ENCODE peak calls at places on chromosomes 2 and 18, in five cellular contexts. I, O, K, L and E are unnamed samples.

GRCh38 chr2:102057502-102058292 is 65.9 kb downstream of the IL1R2 start:
- DNase-seq in O (no peak), I (no peak), L (no peak), K (no peak), E (no peak)

GRCh38 chr18:59909289-59910036 is 9.7 kb downstream of the PMAIP1 start:
- DNase-seq in I (no peak), K (peak), L (no peak), O (no peak), E (no peak)

GRCh38 chr18:48330016-48330991 is 78.9 kb downstream of the ZBTB7C start:
- DNase-seq in L (no peak), I (no peak), K (peak), O (no peak), E (no peak)

GRCh38 chr2:167480986-167481309 is 592.7 kb downstream of the XIRP2 start:
- DNase-seq in O (no peak), I (no peak), K (peak), L (no peak), E (no peak)

GRCh38 chr2:82675186-82675585 is 1783.9 kb downstream of the SUCLG1 start:
- DNase-seq in O (no peak), K (peak), L (no peak), I (no peak), E (no peak)

GRCh38 chr2:205723174-205723573 is 40.9 kb downstream of the NRP2 start:
- DNase-seq in K (no peak), L (no peak), O (no peak), I (no peak), E (no peak)

GRCh38 chr2:187956906-187957534 is 334.7 kb upstream of the GULP1 start:
- DNase-seq in K (no peak), O (no peak), L (no peak), I (no peak), E (peak)

GRCh38 chr2:239227111-239227581 is 173.7 kb downstream of the HDAC4 start:
- DNase-seq in K (no peak), O (no peak), L (no peak), I (no peak), E (no peak)

GRCh38 chr2:110946892-110947291 is 173.8 kb upstream of the BCL2L11 start:
- DNase-seq in O (no peak), K (no peak), L (no peak), I (no peak), E (no peak)

GRCh38 chr2:225282858-225283693 is 116.4 kb upstream of the NYAP2 start:
- DNase-seq in K (peak), I (peak), L (peak), O (peak), E (no peak)

GRCh38 chr2:111898703-111899514 is 502 bp downstream of the MERTK start:
- DNase-seq in O (no peak), K (peak), I (no peak), L (peak), E (no peak)

GRCh38 chr2:157572725-157573124 is 55.9 kb downstream of the ACVR1C start:
- DNase-seq in L (no peak), O (no peak), K (no peak), I (no peak), E (peak)

GRCh38 chr2:168978461-168978861 is 52.7 kb downstream of the ABCB11 start:
- DNase-seq in I (no peak), L (no peak), O (no peak), K (no peak), E (no peak)

DNA sequence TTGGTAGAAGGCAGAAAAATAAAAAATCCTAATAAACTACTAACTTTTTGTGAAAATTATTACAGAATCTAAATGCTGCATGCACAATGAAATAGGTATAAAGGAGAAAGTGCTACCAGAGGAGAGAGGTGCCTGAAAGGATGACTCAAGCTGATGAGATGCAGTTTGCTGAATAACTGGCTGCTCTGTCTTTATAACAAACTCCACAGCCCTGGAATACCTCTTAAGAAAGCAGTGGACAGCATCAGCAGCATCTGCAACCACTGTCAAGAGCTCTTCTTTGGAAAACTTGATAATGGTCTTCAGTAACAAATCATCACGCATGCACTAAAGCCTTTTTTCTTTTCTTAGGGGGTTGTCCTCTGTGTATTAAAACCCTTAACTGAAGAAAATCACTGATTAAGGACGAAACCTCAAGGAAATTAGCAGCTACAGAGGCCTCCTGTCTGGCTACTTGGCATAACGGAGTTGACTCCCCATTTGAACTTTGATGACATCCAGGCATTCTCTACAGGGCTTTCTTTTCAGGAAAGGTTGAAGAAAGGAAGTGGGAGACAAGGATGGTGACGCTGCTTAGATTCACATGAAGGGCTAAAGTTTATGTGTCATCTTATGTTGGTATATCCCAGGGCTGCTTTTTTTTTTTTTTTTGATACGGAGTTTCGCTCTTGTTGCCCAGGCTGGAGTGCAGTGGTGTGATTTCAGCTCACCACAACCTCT is 28.8 kb downstream of the WDFY1 start:
- DNase-seq in K (no peak), I (no peak), O (no peak), L (no peak), E (no peak)
- H3K4me2 ChIP-seq in K (no peak), I (no peak), O (no peak), L (no peak), E (no peak)

GRCh38 chr2:64250063-64250462 is 105.8 kb upstream of the PELI1 start:
- DNase-seq in K (no peak), L (no peak), I (no peak), O (no peak), E (no peak)
- H2AK5ac ChIP-seq in K (no peak), L (no peak), I (no peak), O (peak), E (no peak)

DNA sequence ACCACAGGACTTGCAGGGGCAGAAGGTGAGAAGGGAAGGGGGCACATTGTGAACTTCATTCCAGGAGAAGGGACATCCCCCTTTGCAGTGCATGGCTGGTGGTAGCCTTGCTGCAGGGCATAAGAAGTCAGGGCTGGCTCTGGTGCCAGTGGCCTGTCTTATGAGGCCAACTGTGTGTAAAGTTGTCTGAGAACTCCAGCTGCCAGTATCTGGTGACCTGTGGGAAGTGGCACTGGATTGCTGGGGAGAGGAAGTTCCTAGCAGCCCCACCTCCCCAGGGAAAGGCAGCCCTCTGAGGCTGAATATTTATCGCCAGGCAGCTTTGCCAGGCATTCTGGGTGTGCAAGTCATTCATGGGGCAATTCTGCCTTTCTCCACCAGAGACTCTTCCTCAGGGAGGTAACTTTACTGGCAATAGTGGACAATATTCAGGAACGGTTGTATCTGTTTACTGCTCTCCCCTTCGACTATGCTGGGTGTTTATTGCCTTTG is 12.2 kb downstream of the TRPM8 start:
- DNase-seq in K (no peak), O (no peak), I (peak), L (no peak), E (no peak)
- H2BK12ac ChIP-seq in K (no peak), O (peak), I (no peak), L (no peak), E (no peak)

DNA sequence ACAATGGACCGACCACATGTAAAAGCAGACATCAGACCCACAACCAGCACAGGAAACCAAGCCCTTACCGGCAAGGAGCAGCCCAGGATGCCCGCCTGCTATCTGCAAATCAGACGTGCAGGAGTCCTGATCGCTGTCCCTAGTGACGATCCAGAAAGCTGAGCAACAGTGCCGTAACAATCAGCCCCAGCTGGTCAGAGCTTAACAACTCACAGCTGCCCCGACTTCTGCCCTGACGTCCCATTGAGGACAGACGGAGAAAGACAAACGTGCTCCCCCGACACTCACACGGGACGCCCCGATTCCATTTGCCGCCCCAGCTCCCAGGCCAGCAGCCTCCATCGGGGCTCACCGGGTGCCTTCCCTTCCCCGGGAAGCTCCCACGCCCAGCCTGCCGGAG is 39.8 kb upstream of the PXDN start:
- DNase-seq in K (no peak), L (no peak), O (no peak), I (no peak), E (no peak)
- H3K4me2 ChIP-seq in K (no peak), L (no peak), O (no peak), I (no peak), E (no peak)